ENCODE peak calls at places on chromosomes 3 and 15, in eight cellular contexts. F, H, E, Y, M, R, B and I are unnamed samples. For H3K4me1 and H3K27me3, the result is how much of the 10 kb centered on the place peaks cover.

GRCh38 chr3:143672396-143673165 is 175.7 kb downstream of the SLC9A9 start:
- DNase-seq in Y (no peak), M (no peak), E (no peak), H (no peak), F (no peak), R (no peak), B (no peak), I (no peak)

GRCh38 chr3:18618723-18619122 is 193.6 kb upstream of the SATB1 start:
- DNase-seq in M (no peak), R (no peak), E (no peak), B (no peak), H (no peak), Y (no peak), F (no peak), I (no peak)

GRCh38 chr15:66919421-66919820 is 146.0 kb upstream of the SMAD3 start:
- DNase-seq in F (no peak), H (peak), E (no peak), Y (no peak), R (no peak), M (no peak), B (no peak), I (no peak)

GRCh38 chr3:122092460-122093165 is 37.5 kb downstream of the CD86 start:
- DNase-seq in R (peak), M (no peak), E (no peak), F (no peak), H (no peak), Y (peak), B (peak), I (peak)

GRCh38 chr3:55511895-55512585 is 24.9 kb upstream of the WNT5A start:
- DNase-seq in M (no peak), E (no peak), Y (no peak), B (peak), H (no peak), F (no peak), R (no peak), I (no peak)

GRCh38 chr3:147809206-147809605 is 400.0 kb downstream of the ZIC1 start:
- DNase-seq in F (no peak), R (no peak), E (no peak), H (no peak), B (no peak), M (no peak), Y (no peak), I (no peak)

GRCh38 chr3:44030690-44031344 is 210.9 kb upstream of the TOPAZ1 start:
- DNase-seq in F (no peak), R (no peak), H (no peak), Y (no peak), E (no peak), M (no peak), B (peak), I (no peak)

GRCh38 chr3:19931767-19932188 is 2.2 kb downstream of the EFHB start:
- DNase-seq in R (no peak), Y (no peak), H (no peak), M (no peak), F (no peak), B (no peak), E (no peak), I (no peak)

GRCh38 chr15:79431636-79432344 is at the start of gene MINAR1:
- DNase-seq in E (no peak), F (no peak), Y (no peak), B (peak), M (no peak), R (peak), H (peak), I (no peak)

GRCh38 chr3:150972379-150972985 is at the start of gene CLRN1:
- DNase-seq in E (no peak), R (no peak), M (no peak), H (peak), Y (peak), F (no peak), B (no peak), I (peak)

GRCh38 chr15:68271854-68272471 is 5.6 kb upstream of the FEM1B start:
- DNase-seq in B (peak), H (no peak), E (peak), F (no peak), R (no peak), M (no peak), Y (peak), I (no peak)

GRCh38 chr3:55658297-55659022 is 171.4 kb upstream of the WNT5A start:
- DNase-seq in E (no peak), Y (no peak), R (no peak), B (no peak), F (no peak), H (no peak), M (no peak), I (no peak)

GRCh38 chr15:95429345-95429744 is 901.2 kb upstream of the NR2F2 start:
- DNase-seq in M (no peak), F (no peak), H (peak), E (no peak), R (no peak), B (no peak), Y (no peak), I (no peak)

GRCh38 chr15:62456011-62456920 is 291.2 kb upstream of the C2CD4B start:
- DNase-seq in R (no peak), M (no peak), H (peak), E (no peak), B (peak), F (no peak), Y (no peak), I (no peak)

GRCh38 chr15:62453979-62454378 is 288.9 kb upstream of the C2CD4B start:
- DNase-seq in M (peak), R (no peak), F (no peak), Y (no peak), B (peak), H (no peak), E (no peak), I (no peak)

GRCh38 chr15:62455441-62455921 is 290.4 kb upstream of the C2CD4B start:
- DNase-seq in F (no peak), B (peak), M (peak), H (peak), R (no peak), E (no peak), Y (no peak), I (no peak)

GRCh38 chr15:62453356-62453755 is 288.3 kb upstream of the C2CD4B start:
- DNase-seq in H (no peak), B (no peak), M (peak), F (no peak), E (no peak), Y (no peak), R (no peak), I (peak)

GRCh38 chr15:62454567-62455172 is 289.6 kb upstream of the C2CD4B start:
- DNase-seq in E (no peak), F (no peak), Y (no peak), R (no peak), H (no peak), M (no peak), B (peak), I (no peak)
- H3K4me1 ChIP-seq in E (under half), F (under half), Y (under half), R (under half), H (under half), M (under half), B (under half), I (under half)

GRCh38 chr3:71542548-71543370 is 40.8 kb downstream of the FOXP1 start:
- DNase-seq in Y (peak), R (peak), E (peak), H (peak), B (peak), F (peak), M (no peak), I (no peak)
- H3K27ac ChIP-seq in Y (no peak), R (peak), E (peak), H (peak), B (peak), F (no peak), M (no peak), I (no peak)

DNA sequence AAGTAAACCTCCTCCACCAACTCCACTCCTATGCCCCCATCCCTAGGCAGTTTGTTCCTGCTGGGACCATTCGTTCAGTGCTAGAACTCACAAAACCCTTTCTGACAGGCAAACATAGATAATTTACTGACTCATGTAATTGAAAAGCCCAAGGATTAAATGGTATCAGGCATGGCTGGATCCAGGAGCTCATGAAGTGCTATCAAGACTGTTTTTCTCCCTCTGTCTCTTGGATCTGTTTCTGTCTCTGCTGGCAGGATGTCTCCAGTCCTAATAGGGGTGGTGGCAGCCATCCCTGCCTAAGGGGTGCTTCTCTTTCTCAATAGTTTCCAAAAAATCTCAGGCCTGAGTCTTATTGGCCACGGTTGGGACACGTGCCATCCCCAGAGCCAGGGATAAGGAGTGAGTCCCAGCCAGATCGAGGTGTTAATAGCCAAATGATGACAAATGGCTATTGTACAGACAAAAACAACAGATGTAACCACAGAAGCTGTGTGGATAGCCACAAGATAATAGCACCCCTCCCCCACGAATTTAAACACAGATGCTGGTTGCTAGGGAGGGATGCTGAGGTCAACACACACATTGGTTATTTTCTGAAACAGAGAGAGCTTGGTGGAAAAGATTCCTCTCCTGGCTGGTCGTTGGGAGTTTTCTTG is 168.6 kb downstream of the SHQ1 start:
- DNase-seq in R (peak), E (no peak), Y (no peak), M (no peak), B (peak), F (no peak), H (no peak), I (no peak)
- H3K27me3 ChIP-seq in R (under half), E (under half), Y (under half), M (under half), B (under half), F (under half), H (under half), I (under half)

DNA sequence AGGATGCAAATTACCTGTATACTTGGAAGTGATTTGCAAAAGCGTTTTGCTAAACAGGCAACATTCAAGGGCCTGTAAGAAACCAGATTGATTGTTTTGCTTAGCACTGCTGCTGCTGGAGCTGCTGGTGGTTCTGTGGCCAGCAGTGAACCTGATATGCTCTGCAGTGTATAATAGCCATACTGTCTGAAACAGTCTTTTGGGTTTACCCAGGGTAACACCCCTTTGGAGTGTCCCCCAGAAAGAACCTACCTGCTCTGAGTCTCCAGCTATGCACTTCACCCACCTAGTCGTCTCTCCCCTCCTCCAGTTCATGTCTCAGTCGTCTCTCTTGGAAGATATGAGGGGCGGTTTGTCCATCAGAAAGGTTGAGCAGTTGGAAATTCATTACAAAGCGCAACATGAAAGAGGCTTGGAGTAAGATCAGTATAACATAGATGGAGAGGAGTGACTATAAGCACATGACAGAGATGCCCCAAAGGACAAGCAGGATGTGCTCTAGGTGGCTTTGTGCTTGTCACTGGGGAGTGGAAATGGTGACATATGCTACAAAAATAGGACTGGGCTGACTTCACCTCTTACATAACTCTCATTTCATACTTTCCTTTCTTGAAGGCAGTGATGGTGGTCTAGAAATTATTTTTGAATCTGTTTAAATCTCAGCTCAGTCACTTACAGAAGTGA is 3.8 kb downstream of the MKRN2 start:
- DNase-seq in M (no peak), B (no peak), R (no peak), Y (no peak), H (no peak), F (no peak), E (no peak), I (no peak)
- H3K4me1 ChIP-seq in M (under half), B (under half), R (under half), Y (under half), H (under half), F (under half), E (under half), I (under half)